ENCODE peak calls at places on chromosomes 16 and 17, in eight cellular contexts. One of them, this sample, is unnamed.

GRCh38 chr17:44209786-44210341 is 9.6 kb downstream of the UBTF start:
- DNase-seq in HFFc6: no peak
- DNase-seq in NCI-H2081: no peak
- DNase-seq in cardiac fibroblast: no peak
- DNase-seq in stimulated activated CD4-positive, alpha-beta T cell treated with anti-CD3 and anti-CD28 coated beads, TNF-alpha, amount 100 ng/mL, for 48 hours: no peak
- DNase-seq in mucosa of descending colon: no peak
- DNase-seq in fibroblast of the aortic adventitia: no peak
- DNase-seq in EL: no peak
- DNase-seq in this sample: no peak

GRCh38 chr16:55021595-55022475 is 91.2 kb downstream of the IRX5 start:
- DNase-seq in HFFc6: peak; percentile 7
- DNase-seq in NCI-H2081: no peak
- DNase-seq in cardiac fibroblast: peak; percentile 57
- DNase-seq in stimulated activated CD4-positive, alpha-beta T cell treated with anti-CD3 and anti-CD28 coated beads, TNF-alpha, amount 100 ng/mL, for 48 hours: no peak
- DNase-seq in mucosa of descending colon: no peak
- DNase-seq in fibroblast of the aortic adventitia: peak; percentile 23
- DNase-seq in EL: peak; percentile 57
- DNase-seq in this sample: no peak

GRCh38 chr17:58688521-58688920 is 3.3 kb downstream of the TEX14 start:
- DNase-seq in HFFc6: no peak
- DNase-seq in NCI-H2081: no peak
- DNase-seq in cardiac fibroblast: no peak
- DNase-seq in stimulated activated CD4-positive, alpha-beta T cell treated with anti-CD3 and anti-CD28 coated beads, TNF-alpha, amount 100 ng/mL, for 48 hours: no peak
- DNase-seq in mucosa of descending colon: no peak
- DNase-seq in fibroblast of the aortic adventitia: no peak
- DNase-seq in EL: no peak
- DNase-seq in this sample: no peak

GRCh38 chr16:50154369-50154947 is 1.4 kb downstream of the TENT4B start:
- DNase-seq in HFFc6: no peak
- DNase-seq in NCI-H2081: no peak
- DNase-seq in cardiac fibroblast: peak; percentile 34
- DNase-seq in stimulated activated CD4-positive, alpha-beta T cell treated with anti-CD3 and anti-CD28 coated beads, TNF-alpha, amount 100 ng/mL, for 48 hours: no peak
- DNase-seq in mucosa of descending colon: no peak
- DNase-seq in fibroblast of the aortic adventitia: no peak
- DNase-seq in EL: peak; percentile 19
- DNase-seq in this sample: no peak

GRCh38 chr17:63382136-63382535 is 64.0 kb downstream of the CYB561 start:
- DNase-seq in HFFc6: peak; percentile 18
- DNase-seq in NCI-H2081: no peak
- DNase-seq in cardiac fibroblast: no peak
- DNase-seq in stimulated activated CD4-positive, alpha-beta T cell treated with anti-CD3 and anti-CD28 coated beads, TNF-alpha, amount 100 ng/mL, for 48 hours: no peak
- DNase-seq in mucosa of descending colon: no peak
- DNase-seq in fibroblast of the aortic adventitia: no peak
- DNase-seq in EL: peak; percentile 31
- DNase-seq in this sample: no peak

GRCh38 chr16:14199624-14200023 is 128.5 kb downstream of the MRTFB start:
- DNase-seq in HFFc6: peak; percentile 10
- DNase-seq in NCI-H2081: no peak
- DNase-seq in cardiac fibroblast: peak; percentile 49
- DNase-seq in stimulated activated CD4-positive, alpha-beta T cell treated with anti-CD3 and anti-CD28 coated beads, TNF-alpha, amount 100 ng/mL, for 48 hours: no peak
- DNase-seq in mucosa of descending colon: no peak
- DNase-seq in fibroblast of the aortic adventitia: peak; percentile 44
- DNase-seq in EL: peak; percentile 39
- DNase-seq in this sample: no peak

GRCh38 chr17:70204431-70204830 is 35.1 kb downstream of the KCNJ2 start:
- DNase-seq in HFFc6: no peak
- DNase-seq in NCI-H2081: no peak
- DNase-seq in cardiac fibroblast: no peak
- DNase-seq in stimulated activated CD4-positive, alpha-beta T cell treated with anti-CD3 and anti-CD28 coated beads, TNF-alpha, amount 100 ng/mL, for 48 hours: no peak
- DNase-seq in mucosa of descending colon: no peak
- DNase-seq in fibroblast of the aortic adventitia: no peak
- DNase-seq in EL: no peak
- DNase-seq in this sample: no peak

GRCh38 chr17:32516940-32517711 is 30.3 kb downstream of the CDK5R1 start:
- DNase-seq in HFFc6: no peak
- DNase-seq in NCI-H2081: no peak
- DNase-seq in cardiac fibroblast: no peak
- DNase-seq in stimulated activated CD4-positive, alpha-beta T cell treated with anti-CD3 and anti-CD28 coated beads, TNF-alpha, amount 100 ng/mL, for 48 hours: no peak
- DNase-seq in mucosa of descending colon: no peak
- DNase-seq in fibroblast of the aortic adventitia: no peak
- DNase-seq in EL: no peak
- DNase-seq in this sample: no peak

GRCh38 chr16:69064164-69064563 is 41.3 kb upstream of the HAS3 start:
- DNase-seq in HFFc6: peak; percentile 82
- DNase-seq in NCI-H2081: no peak
- DNase-seq in cardiac fibroblast: no peak
- DNase-seq in stimulated activated CD4-positive, alpha-beta T cell treated with anti-CD3 and anti-CD28 coated beads, TNF-alpha, amount 100 ng/mL, for 48 hours: no peak
- DNase-seq in mucosa of descending colon: no peak
- DNase-seq in fibroblast of the aortic adventitia: no peak
- DNase-seq in EL: peak; percentile 86
- DNase-seq in this sample: no peak

GRCh38 chr16:16169615-16170014 is 53.7 kb downstream of the ABCC6 start:
- DNase-seq in HFFc6: no peak
- DNase-seq in NCI-H2081: no peak
- DNase-seq in cardiac fibroblast: no peak
- DNase-seq in stimulated activated CD4-positive, alpha-beta T cell treated with anti-CD3 and anti-CD28 coated beads, TNF-alpha, amount 100 ng/mL, for 48 hours: no peak
- DNase-seq in mucosa of descending colon: peak; percentile 29
- DNase-seq in fibroblast of the aortic adventitia: no peak
- DNase-seq in EL: no peak
- DNase-seq in this sample: no peak

GRCh38 chr16:27841911-27842310 is 221.6 kb downstream of the GSG1L start:
- DNase-seq in HFFc6: no peak
- DNase-seq in NCI-H2081: no peak
- DNase-seq in cardiac fibroblast: no peak
- DNase-seq in stimulated activated CD4-positive, alpha-beta T cell treated with anti-CD3 and anti-CD28 coated beads, TNF-alpha, amount 100 ng/mL, for 48 hours: no peak
- DNase-seq in mucosa of descending colon: no peak
- DNase-seq in fibroblast of the aortic adventitia: no peak
- DNase-seq in EL: no peak
- DNase-seq in this sample: no peak

GRCh38 chr17:58643147-58643546 is 48.7 kb downstream of the TEX14 start:
- DNase-seq in HFFc6: peak; percentile 71
- DNase-seq in NCI-H2081: no peak
- DNase-seq in cardiac fibroblast: peak; percentile 78
- DNase-seq in stimulated activated CD4-positive, alpha-beta T cell treated with anti-CD3 and anti-CD28 coated beads, TNF-alpha, amount 100 ng/mL, for 48 hours: no peak
- DNase-seq in mucosa of descending colon: no peak
- DNase-seq in fibroblast of the aortic adventitia: peak; percentile 73
- DNase-seq in EL: peak; percentile 78
- DNase-seq in this sample: no peak

GRCh38 chr17:32909787-32910369 is 18.1 kb upstream of the TMEM98 start:
- DNase-seq in HFFc6: peak; percentile 88
- DNase-seq in NCI-H2081: peak; percentile 34
- DNase-seq in cardiac fibroblast: peak; percentile 91
- DNase-seq in stimulated activated CD4-positive, alpha-beta T cell treated with anti-CD3 and anti-CD28 coated beads, TNF-alpha, amount 100 ng/mL, for 48 hours: peak; percentile 40
- DNase-seq in mucosa of descending colon: no peak
- DNase-seq in fibroblast of the aortic adventitia: peak; percentile 89
- DNase-seq in EL: peak; percentile 83
- DNase-seq in this sample: peak; percentile 61

GRCh38 chr17:32426894-32427293 is 17.4 kb upstream of the PSMD11 start:
- DNase-seq in HFFc6: no peak
- DNase-seq in NCI-H2081: no peak
- DNase-seq in cardiac fibroblast: no peak
- DNase-seq in stimulated activated CD4-positive, alpha-beta T cell treated with anti-CD3 and anti-CD28 coated beads, TNF-alpha, amount 100 ng/mL, for 48 hours: no peak
- DNase-seq in mucosa of descending colon: no peak
- DNase-seq in fibroblast of the aortic adventitia: no peak
- DNase-seq in EL: no peak
- DNase-seq in this sample: no peak

GRCh38 chr16:86118467-86119307 is 219.7 kb downstream of the IRF8 start:
- DNase-seq in HFFc6: no peak
- DNase-seq in NCI-H2081: no peak
- DNase-seq in cardiac fibroblast: no peak
- DNase-seq in stimulated activated CD4-positive, alpha-beta T cell treated with anti-CD3 and anti-CD28 coated beads, TNF-alpha, amount 100 ng/mL, for 48 hours: no peak
- DNase-seq in mucosa of descending colon: no peak
- DNase-seq in fibroblast of the aortic adventitia: peak; percentile 32
- DNase-seq in EL: no peak
- DNase-seq in this sample: no peak

GRCh38 chr16:62050793-62051192 is 14.6 kb upstream of the CDH8 start:
- DNase-seq in HFFc6: no peak
- DNase-seq in NCI-H2081: no peak
- DNase-seq in cardiac fibroblast: no peak
- DNase-seq in stimulated activated CD4-positive, alpha-beta T cell treated with anti-CD3 and anti-CD28 coated beads, TNF-alpha, amount 100 ng/mL, for 48 hours: no peak
- DNase-seq in mucosa of descending colon: no peak
- DNase-seq in fibroblast of the aortic adventitia: no peak
- DNase-seq in EL: no peak
- DNase-seq in this sample: no peak

GRCh38 chr17:77771145-77771544 is 187.4 kb upstream of the TNRC6C start:
- DNase-seq in HFFc6: no peak
- DNase-seq in NCI-H2081: no peak
- DNase-seq in cardiac fibroblast: no peak
- DNase-seq in stimulated activated CD4-positive, alpha-beta T cell treated with anti-CD3 and anti-CD28 coated beads, TNF-alpha, amount 100 ng/mL, for 48 hours: no peak
- DNase-seq in mucosa of descending colon: no peak
- DNase-seq in fibroblast of the aortic adventitia: no peak
- DNase-seq in EL: no peak
- DNase-seq in this sample: no peak

GRCh38 chr17:65455972-65456343 is 105.5 kb downstream of the AXIN2 start:
- DNase-seq in HFFc6: no peak
- DNase-seq in NCI-H2081: no peak
- DNase-seq in cardiac fibroblast: peak; percentile 21
- DNase-seq in stimulated activated CD4-positive, alpha-beta T cell treated with anti-CD3 and anti-CD28 coated beads, TNF-alpha, amount 100 ng/mL, for 48 hours: no peak
- DNase-seq in mucosa of descending colon: no peak
- DNase-seq in fibroblast of the aortic adventitia: peak; percentile 32
- DNase-seq in EL: no peak
- DNase-seq in this sample: no peak

GRCh38 chr17:61307905-61308886 is 91.4 kb upstream of the TBX2 start:
- DNase-seq in HFFc6: peak; percentile 97
- DNase-seq in NCI-H2081: no peak
- DNase-seq in cardiac fibroblast: peak; percentile 98
- DNase-seq in stimulated activated CD4-positive, alpha-beta T cell treated with anti-CD3 and anti-CD28 coated beads, TNF-alpha, amount 100 ng/mL, for 48 hours: no peak
- DNase-seq in mucosa of descending colon: no peak
- DNase-seq in fibroblast of the aortic adventitia: peak; percentile 93
- DNase-seq in EL: peak; percentile 98
- DNase-seq in this sample: no peak

GRCh38 chr17:67293251-67294203 is 48.5 kb upstream of the HELZ start:
- DNase-seq in HFFc6: no peak
- DNase-seq in NCI-H2081: no peak
- DNase-seq in cardiac fibroblast: peak; percentile 80
- DNase-seq in stimulated activated CD4-positive, alpha-beta T cell treated with anti-CD3 and anti-CD28 coated beads, TNF-alpha, amount 100 ng/mL, for 48 hours: peak; percentile 35
- DNase-seq in mucosa of descending colon: peak; percentile 68
- DNase-seq in fibroblast of the aortic adventitia: peak; percentile 48
- DNase-seq in EL: no peak
- DNase-seq in this sample: peak; percentile 44

GRCh38 chr17:79969906-79970305 is 65.8 kb downstream of the TBC1D16 start:
- DNase-seq in HFFc6: no peak
- DNase-seq in NCI-H2081: no peak
- DNase-seq in cardiac fibroblast: no peak
- DNase-seq in stimulated activated CD4-positive, alpha-beta T cell treated with anti-CD3 and anti-CD28 coated beads, TNF-alpha, amount 100 ng/mL, for 48 hours: no peak
- DNase-seq in mucosa of descending colon: peak; percentile 10
- DNase-seq in fibroblast of the aortic adventitia: no peak
- DNase-seq in EL: no peak
- DNase-seq in this sample: no peak

GRCh38 chr16:6932871-6933390 is 399.7 kb upstream of the RBFOX1 start:
- DNase-seq in HFFc6: no peak
- DNase-seq in NCI-H2081: no peak
- DNase-seq in cardiac fibroblast: no peak
- DNase-seq in stimulated activated CD4-positive, alpha-beta T cell treated with anti-CD3 and anti-CD28 coated beads, TNF-alpha, amount 100 ng/mL, for 48 hours: no peak
- DNase-seq in mucosa of descending colon: no peak
- DNase-seq in fibroblast of the aortic adventitia: no peak
- DNase-seq in EL: no peak
- DNase-seq in this sample: no peak

GRCh38 chr17:31092475-31093064 is 2.2 kb upstream of the NF1 start:
- DNase-seq in HFFc6: no peak
- DNase-seq in NCI-H2081: no peak
- DNase-seq in cardiac fibroblast: no peak
- DNase-seq in stimulated activated CD4-positive, alpha-beta T cell treated with anti-CD3 and anti-CD28 coated beads, TNF-alpha, amount 100 ng/mL, for 48 hours: no peak
- DNase-seq in mucosa of descending colon: no peak
- DNase-seq in fibroblast of the aortic adventitia: no peak
- DNase-seq in EL: peak; percentile 56
- DNase-seq in this sample: no peak

GRCh38 chr16:83574388-83574787 is 233.4 kb upstream of the HSBP1 start:
- DNase-seq in HFFc6: peak; percentile 28
- DNase-seq in NCI-H2081: no peak
- DNase-seq in cardiac fibroblast: peak; percentile 77
- DNase-seq in stimulated activated CD4-positive, alpha-beta T cell treated with anti-CD3 and anti-CD28 coated beads, TNF-alpha, amount 100 ng/mL, for 48 hours: no peak
- DNase-seq in mucosa of descending colon: no peak
- DNase-seq in fibroblast of the aortic adventitia: peak; percentile 59
- DNase-seq in EL: peak; percentile 88
- DNase-seq in this sample: no peak

GRCh38 chr17:44223574-44224046 is 4.1 kb upstream of the UBTF start:
- DNase-seq in HFFc6: no peak
- DNase-seq in NCI-H2081: no peak
- DNase-seq in cardiac fibroblast: peak; percentile 76
- DNase-seq in stimulated activated CD4-positive, alpha-beta T cell treated with anti-CD3 and anti-CD28 coated beads, TNF-alpha, amount 100 ng/mL, for 48 hours: no peak
- DNase-seq in mucosa of descending colon: no peak
- DNase-seq in fibroblast of the aortic adventitia: peak; percentile 94
- DNase-seq in EL: peak; percentile 83
- DNase-seq in this sample: no peak

GRCh38 chr17:41496803-41497484 is 7.2 kb upstream of the KRT36 start:
- DNase-seq in HFFc6: peak; percentile 85
- DNase-seq in NCI-H2081: no peak
- DNase-seq in cardiac fibroblast: peak; percentile 89
- DNase-seq in stimulated activated CD4-positive, alpha-beta T cell treated with anti-CD3 and anti-CD28 coated beads, TNF-alpha, amount 100 ng/mL, for 48 hours: peak; percentile 41
- DNase-seq in mucosa of descending colon: peak; percentile 89
- DNase-seq in fibroblast of the aortic adventitia: peak; percentile 74
- DNase-seq in EL: peak; percentile 95
- DNase-seq in this sample: no peak

GRCh38 chr17:34840758-34841157 is 120.5 kb downstream of the CCT6B start:
- DNase-seq in HFFc6: no peak
- DNase-seq in NCI-H2081: no peak
- DNase-seq in cardiac fibroblast: no peak
- DNase-seq in stimulated activated CD4-positive, alpha-beta T cell treated with anti-CD3 and anti-CD28 coated beads, TNF-alpha, amount 100 ng/mL, for 48 hours: no peak
- DNase-seq in mucosa of descending colon: no peak
- DNase-seq in fibroblast of the aortic adventitia: no peak
- DNase-seq in EL: no peak
- DNase-seq in this sample: no peak

GRCh38 chr17:61200349-61200735 is 199.3 kb upstream of the TBX2 start:
- DNase-seq in HFFc6: no peak
- DNase-seq in NCI-H2081: no peak
- DNase-seq in cardiac fibroblast: peak; percentile 48
- DNase-seq in stimulated activated CD4-positive, alpha-beta T cell treated with anti-CD3 and anti-CD28 coated beads, TNF-alpha, amount 100 ng/mL, for 48 hours: no peak
- DNase-seq in mucosa of descending colon: no peak
- DNase-seq in fibroblast of the aortic adventitia: no peak
- DNase-seq in EL: peak; percentile 20
- DNase-seq in this sample: no peak

GRCh38 chr17:79992657-79993389 is 42.8 kb downstream of the TBC1D16 start:
- DNase-seq in HFFc6: no peak
- DNase-seq in NCI-H2081: no peak
- DNase-seq in cardiac fibroblast: no peak
- DNase-seq in stimulated activated CD4-positive, alpha-beta T cell treated with anti-CD3 and anti-CD28 coated beads, TNF-alpha, amount 100 ng/mL, for 48 hours: no peak
- DNase-seq in mucosa of descending colon: no peak
- DNase-seq in fibroblast of the aortic adventitia: no peak
- DNase-seq in EL: no peak
- DNase-seq in this sample: no peak

GRCh38 chr17:51946311-51946710 is 212.2 kb downstream of the CA10 start:
- DNase-seq in HFFc6: no peak
- DNase-seq in NCI-H2081: no peak
- DNase-seq in cardiac fibroblast: no peak
- DNase-seq in stimulated activated CD4-positive, alpha-beta T cell treated with anti-CD3 and anti-CD28 coated beads, TNF-alpha, amount 100 ng/mL, for 48 hours: no peak
- DNase-seq in mucosa of descending colon: no peak
- DNase-seq in fibroblast of the aortic adventitia: no peak
- DNase-seq in EL: no peak
- DNase-seq in this sample: no peak

This sample was measured in memory B cell.